ENCODE peak calls at places on chromosomes 3 and 15, in four cellular contexts. U, Y, Q and X are unnamed samples.

GRCh38 chr3:185094691-185095090 is 58.2 kb downstream of the C3orf70 start:
- DNase-seq in U (no peak), Y (no peak), Q (no peak), X (no peak)

GRCh38 chr3:131072845-131073244 is 46.2 kb downstream of the NEK11 start:
- DNase-seq in U (no peak), Y (no peak), Q (no peak), X (no peak)

GRCh38 chr3:123258811-123259420 is 57.2 kb downstream of the SEC22A start:
- DNase-seq in U (no peak), Y (peak), Q (no peak), X (no peak)

GRCh38 chr15:93179072-93179471 is 90.1 kb upstream of the RGMA start:
- DNase-seq in U (no peak), Y (peak), Q (no peak), X (no peak)

GRCh38 chr3:174153875-174154274 is 705.3 kb upstream of the NAALADL2 start:
- DNase-seq in U (no peak), Y (no peak), Q (no peak), X (no peak)

GRCh38 chr15:99486371-99487336 is 79.1 kb upstream of the MEF2A start:
- DNase-seq in U (no peak), Y (no peak), Q (peak), X (no peak)

GRCh38 chr15:59885832-59886231 is 118.3 kb upstream of the FOXB1 start:
- DNase-seq in U (no peak), Y (no peak), Q (peak), X (no peak)

GRCh38 chr3:11312139-11312538 is 39.9 kb downstream of the ATG7 start:
- DNase-seq in U (no peak), Y (no peak), Q (no peak), X (no peak)

GRCh38 chr3:152235709-152236298 is 32.9 kb upstream of the MBNL1 start:
- DNase-seq in U (no peak), Y (no peak), Q (no peak), X (no peak)

GRCh38 chr3:146163584-146163983 is 2.6 kb upstream of the PLOD2 start:
- DNase-seq in U (no peak), Y (no peak), Q (no peak), X (no peak)
- TF ChIP-seq CTCF in U (no peak), Y (no peak), Q (no peak), X (no peak)

GRCh38 chr3:4271834-4272233 is 31.3 kb upstream of the SETMAR start:
- DNase-seq in U (no peak), Y (peak), Q (peak), X (no peak)
- TF ChIP-seq CTCF in U (peak), Y (peak), Q (peak), X (peak)

DNA sequence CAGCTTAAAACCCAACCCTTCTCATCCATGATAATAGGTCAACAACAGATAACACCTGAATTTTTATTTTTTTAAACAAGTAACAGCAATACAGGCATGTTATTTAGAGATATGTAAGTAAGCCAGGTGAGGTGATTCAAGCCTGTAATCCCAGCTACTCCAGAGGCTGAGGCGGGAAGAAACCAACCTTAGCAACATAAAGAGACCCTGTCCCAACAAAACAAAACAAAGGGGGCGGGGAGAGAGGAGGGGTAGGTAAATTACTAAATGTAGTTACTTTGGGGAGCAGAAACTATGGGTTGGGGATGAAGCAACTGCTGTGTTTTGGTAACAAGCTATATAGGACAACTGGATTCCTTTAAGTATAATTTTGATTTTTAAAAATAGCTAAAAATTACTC is 47.0 kb downstream of the GNB4 start:
- DNase-seq in U (no peak), Y (no peak), Q (no peak), X (no peak)
- TF ChIP-seq CTCF in U (no peak), Y (no peak), Q (no peak), X (no peak)

GRCh38 chr3:8353364-8353763 is 148.3 kb upstream of the LMCD1 start:
- DNase-seq in U (no peak), Y (no peak), Q (no peak), X (no peak)
- TF ChIP-seq CTCF in U (no peak), Y (no peak), Q (no peak), X (no peak)

GRCh38 chr3:33954956-33955355 is 156.5 kb downstream of the PDCD6IP start:
- DNase-seq in U (no peak), Y (peak), Q (no peak), X (no peak)
- TF ChIP-seq CTCF in U (no peak), Y (peak), Q (peak), X (no peak)

GRCh38 chr3:170499562-170500156 is 81.0 kb downstream of the CLDN11 start:
- DNase-seq in U (no peak), Y (peak), Q (no peak), X (no peak)
- TF ChIP-seq CTCF in U (peak), Y (peak), Q (peak), X (no peak)

DNA sequence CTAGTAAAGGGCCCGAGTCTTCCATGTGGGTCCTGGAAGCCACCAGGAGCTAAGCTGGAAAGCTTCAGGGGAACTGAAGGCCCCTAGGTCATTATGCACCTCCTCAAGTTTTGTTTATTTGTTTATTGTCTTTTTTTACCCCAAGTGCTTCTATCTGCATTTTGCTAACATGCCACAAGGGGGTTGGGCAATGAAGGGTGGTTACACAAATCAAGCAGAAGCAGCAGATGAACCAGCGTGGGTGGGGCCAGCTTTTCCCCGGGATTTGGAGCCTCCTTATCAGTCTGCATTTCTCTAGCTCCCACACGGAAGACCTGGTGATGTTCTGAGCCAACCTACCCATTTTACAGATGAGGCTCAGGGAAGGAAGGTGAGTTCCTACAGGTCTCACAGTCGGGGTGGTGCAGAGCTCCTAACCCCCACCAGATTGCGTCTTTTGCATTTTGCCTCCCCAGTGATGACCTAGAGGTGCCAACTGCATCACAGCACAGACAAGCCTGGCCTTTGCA is 16.8 kb downstream of the TMC3 start:
- DNase-seq in U (no peak), Y (no peak), Q (no peak), X (no peak)
- TF ChIP-seq CTCF in U (no peak), Y (peak), Q (no peak), X (no peak)